ENCODE peak calls at places on chromosomes 6 and 20, in nine cellular contexts. N is neuronal stem cell; M is kidney; Q is effector memory CD4-positive, alpha-beta T cell; H is pancreas; K is ovary; F is SJSA1; L is HCT116; C is heart left ventricle. T is an unnamed sample. For H3K4me1, the result is how much of the 10 kb centered on the place peaks cover.

GRCh38 chr6:7568021-7568420 is 22.0 kb upstream of the SNRNP48 start:
- DNase-seq in N (no peak), Q (no peak), L (no peak), M (no peak), K (no peak), C (no peak), F (no peak), H (no peak), T (no peak)

GRCh38 chr6:113669641-113670040 is 187.5 kb upstream of the MARCKS start:
- DNase-seq in L (no peak), C (no peak), Q (no peak), F (no peak), N (no peak), K (no peak), M (no peak), H (no peak), T (no peak)

GRCh38 chr6:24403501-24403824 is 727 bp downstream of the MRS2 start:
- DNase-seq in H (no peak), L (no peak), N (no peak), C (no peak), Q (no peak), M (no peak), F (no peak), K (no peak), T (no peak)

GRCh38 chr6:78909391-78909790 is 42.0 kb downstream of the IRAK1BP1 start:
- DNase-seq in M (no peak), F (no peak), C (no peak), L (no peak), K (no peak), H (no peak), N (no peak), Q (no peak), T (peak)

GRCh38 chr6:52293067-52293466 is 8.5 kb upstream of the MCM3 start:
- DNase-seq in L (no peak), N (no peak), H (no peak), K (no peak), C (no peak), F (no peak), M (no peak), Q (no peak), T (no peak)

GRCh38 chr6:16764188-16764950 is 3.1 kb upstream of the ATXN1 start:
- DNase-seq in L (no peak), K (no peak), F (peak), Q (no peak), N (no peak), H (no peak), C (no peak), M (no peak), T (peak)

GRCh38 chr20:14219801-14220461 is 117.5 kb downstream of the FLRT3 start:
- DNase-seq in K (no peak), H (no peak), C (peak), M (no peak), Q (no peak), N (no peak), F (peak), L (peak), T (no peak)

GRCh38 chr6:34602318-34603111 is 46.4 kb upstream of the SPDEF start:
- DNase-seq in Q (no peak), F (no peak), C (no peak), L (no peak), N (no peak), M (no peak), H (no peak), K (no peak), T (no peak)

GRCh38 chr6:37731888-37732287 is 34.2 kb upstream of the MDGA1 start:
- DNase-seq in C (no peak), M (no peak), H (no peak), N (no peak), F (no peak), L (no peak), Q (no peak), K (no peak), T (no peak)

GRCh38 chr20:35281506-35282101 is 3.0 kb downstream of the EIF6 start:
- DNase-seq in Q (no peak), F (no peak), N (no peak), K (no peak), H (no peak), M (no peak), C (no peak), L (no peak), T (no peak)

GRCh38 chr20:5265339-5265985 is 51.3 kb downstream of the PROKR2 start:
- DNase-seq in N (no peak), L (no peak), C (no peak), M (no peak), H (no peak), F (no peak), K (no peak), Q (no peak), T (no peak)

GRCh38 chr6:41836660-41837052 is 49.2 kb downstream of the TOMM6 start:
- DNase-seq in L (no peak), K (no peak), Q (no peak), M (no peak), F (no peak), H (no peak), C (no peak), N (no peak), T (peak)

GRCh38 chr20:10547276-10548114 is 112.4 kb downstream of the SLX4IP start:
- DNase-seq in L (no peak), Q (no peak), F (no peak), N (no peak), M (no peak), C (no peak), K (no peak), H (no peak), T (no peak)

GRCh38 chr6:95795927-95796326 is 218.6 kb downstream of the MANEA start:
- DNase-seq in H (no peak), K (no peak), M (no peak), N (no peak), C (no peak), Q (no peak), F (no peak), L (no peak), T (no peak)

GRCh38 chr20:62508641-62509051 is 32.9 kb upstream of the GATA5 start:
- DNase-seq in M (no peak), C (no peak), N (no peak), K (no peak), L (no peak), H (no peak), F (no peak), Q (no peak), T (no peak)

GRCh38 chr20:44018684-44019637 is 104.3 kb downstream of the TOX2 start:
- DNase-seq in Q (no peak), F (no peak), M (no peak), C (no peak), K (no peak), N (no peak), H (no peak), L (no peak), T (no peak)

GRCh38 chr6:111871725-111872520 is 1.3 kb downstream of the FYN start:
- DNase-seq in K (peak), N (peak), H (no peak), F (peak), Q (peak), L (no peak), C (peak), M (peak), T (peak)

GRCh38 chr6:15402401-15403045 is 156.7 kb downstream of the JARID2 start:
- DNase-seq in H (no peak), M (no peak), Q (no peak), L (no peak), K (no peak), N (no peak), F (no peak), C (no peak), T (no peak)

GRCh38 chr6:36852481-36853147 is 13.4 kb upstream of the CPNE5 start:
- DNase-seq in K (no peak), L (no peak), Q (no peak), H (no peak), F (no peak), N (no peak), C (peak), M (no peak), T (peak)

GRCh38 chr6:30357678-30358339 is 12.9 kb downstream of the RPP21 start:
- DNase-seq in C (no peak), N (peak), K (no peak), L (peak), Q (peak), F (peak), H (no peak), M (no peak), T (peak)

GRCh38 chr6:35977308-35977707 is 47.1 kb downstream of the SLC26A8 start:
- DNase-seq in N (no peak), L (no peak), K (no peak), C (peak), H (no peak), M (no peak), Q (no peak), F (no peak), T (no peak)

GRCh38 chr6:20877008-20877937 is 343.0 kb downstream of the CDKAL1 start:
- DNase-seq in F (peak), K (peak), C (peak), M (peak), N (no peak), H (peak), L (peak), Q (no peak), T (peak)

GRCh38 chr6:158066161-158066781 is 84.6 kb downstream of the SYNJ2 start:
- DNase-seq in C (no peak), Q (no peak), H (no peak), N (no peak), M (peak), K (no peak), F (no peak), L (no peak), T (no peak)

GRCh38 chr20:41300383-41300782 is 17.1 kb downstream of the ZHX3 start:
- DNase-seq in F (no peak), C (no peak), Q (no peak), H (no peak), N (no peak), L (no peak), M (no peak), K (no peak), T (no peak)

GRCh38 chr6:107275330-107275865 is 160.1 kb upstream of the BEND3 start:
- DNase-seq in M (no peak), L (no peak), N (no peak), Q (no peak), C (peak), F (no peak), H (peak), K (no peak), T (no peak)

GRCh38 chr6:69232506-69233194 is 564.2 kb downstream of the LMBRD1 start:
- DNase-seq in L (no peak), N (peak), M (peak), H (peak), C (peak), F (peak), Q (no peak), K (peak), T (peak)

GRCh38 chr6:129105793-129106192 is 222.9 kb downstream of the LAMA2 start:
- DNase-seq in H (no peak), M (no peak), F (no peak), K (no peak), L (no peak), N (no peak), C (no peak), Q (no peak), T (no peak)

GRCh38 chr6:128516514-128516898 is 3.9 kb downstream of the PTPRK start:
- DNase-seq in K (no peak), H (no peak), N (no peak), C (no peak), M (no peak), F (no peak), L (no peak), Q (no peak), T (no peak)

GRCh38 chr6:34341481-34341971 is 50.9 kb downstream of the NUDT3 start:
- DNase-seq in K (no peak), Q (no peak), M (no peak), H (no peak), N (no peak), F (no peak), L (no peak), C (no peak), T (peak)

GRCh38 chr6:104548297-104548696 is 311.4 kb downstream of the HACE1 start:
- DNase-seq in H (no peak), C (no peak), L (no peak), F (no peak), Q (no peak), N (no peak), M (no peak), K (no peak), T (no peak)

GRCh38 chr6:37222125-37222967 is 35.2 kb upstream of the TBC1D22B start:
- DNase-seq in N (peak), C (peak), F (peak), L (peak), Q (peak), H (peak), M (peak), K (peak), T (peak)

GRCh38 chr6:166612471-166612881 is 14.6 kb downstream of the RPS6KA2 start:
- DNase-seq in Q (no peak), K (peak), N (no peak), C (no peak), M (no peak), L (no peak), H (no peak), F (no peak), T (no peak)

GRCh38 chr6:70739534-70739933 is 71.9 kb downstream of the SMAP1 start:
- DNase-seq in F (no peak), L (no peak), K (no peak), M (no peak), Q (no peak), N (no peak), H (no peak), C (no peak), T (no peak)

GRCh38 chr6:126372626-126373025 is 32.7 kb downstream of the CENPW start:
- DNase-seq in N (no peak), Q (no peak), K (no peak), C (no peak), F (no peak), H (no peak), M (no peak), L (no peak), T (peak)

GRCh38 chr6:106724848-106725247 is 95.5 kb downstream of the QRSL1 start:
- DNase-seq in H (no peak), L (no peak), F (no peak), M (no peak), C (no peak), Q (no peak), K (no peak), N (no peak), T (no peak)

GRCh38 chr6:12069891-12070529 is 57.9 kb downstream of the HIVEP1 start:
- DNase-seq in H (no peak), K (no peak), C (no peak), L (no peak), Q (no peak), M (no peak), N (no peak), F (no peak), T (no peak)

GRCh38 chr6:116390571-116390970 is 19.8 kb downstream of the DSE start:
- DNase-seq in N (no peak), C (no peak), F (no peak), L (no peak), K (no peak), H (no peak), Q (no peak), M (no peak), T (no peak)

GRCh38 chr6:159077123-159077522 is 32.3 kb upstream of the TAGAP start:
- DNase-seq in C (no peak), L (no peak), H (no peak), N (no peak), M (no peak), Q (no peak), F (no peak), K (no peak), T (peak)

GRCh38 chr6:5132741-5133140 is 47.6 kb downstream of the PPP1R3G start:
- DNase-seq in H (no peak), C (peak), F (no peak), L (no peak), K (peak), N (no peak), Q (no peak), M (peak), T (peak)
- H3K27ac ChIP-seq in H (no peak), C (peak), F (no peak), L (no peak), K (peak), N (peak), Q (no peak), M (no peak), T (peak)

GRCh38 chr6:3353939-3354338 is 95.2 kb downstream of the PSMG4 start:
- DNase-seq in H (no peak), C (no peak), Q (no peak), M (no peak), K (no peak), L (no peak), N (no peak), F (no peak), T (no peak)
- H3K4me1 ChIP-seq in H (half or more), C (under half), Q (under half), M (under half), K (under half), L (under half), N (half or more), F (under half), T (under half)

GRCh38 chr6:32838114-32838958 is at the start of gene TAP2:
- DNase-seq in H (peak), M (peak), L (peak), Q (peak), K (peak), C (peak), F (peak), N (peak), T (peak)
- H3K27ac ChIP-seq in H (peak), M (peak), L (peak), Q (peak), K (peak), C (peak), F (peak), N (peak), T (peak)

DNA sequence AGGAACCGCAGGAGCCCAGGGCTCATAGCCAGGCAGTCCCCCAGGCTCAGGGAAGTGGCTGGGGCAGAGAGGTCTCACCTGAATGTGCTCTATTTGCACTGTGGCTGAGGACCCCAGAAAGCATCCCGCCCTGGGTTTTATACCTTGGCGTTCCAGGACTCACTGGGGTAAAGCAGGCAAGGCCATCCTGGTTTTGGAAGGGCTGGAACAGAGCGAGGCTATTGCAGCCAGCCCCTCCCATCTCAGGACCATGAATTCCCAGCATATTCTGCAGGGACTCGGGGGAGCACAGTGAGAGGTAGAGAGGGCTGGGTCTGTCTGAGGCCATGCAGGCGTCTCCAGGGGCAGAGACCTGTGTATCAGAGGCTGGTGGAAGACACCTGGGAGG is 113.6 kb upstream of the AFDN start:
- DNase-seq in H (no peak), Q (no peak), C (no peak), N (no peak), M (no peak), L (no peak), K (no peak), F (no peak), T (no peak)
- H3K4me1 ChIP-seq in H (under half), Q (under half), C (under half), N (under half), M (under half), L (under half), K (under half), F (under half), T (under half)

DNA sequence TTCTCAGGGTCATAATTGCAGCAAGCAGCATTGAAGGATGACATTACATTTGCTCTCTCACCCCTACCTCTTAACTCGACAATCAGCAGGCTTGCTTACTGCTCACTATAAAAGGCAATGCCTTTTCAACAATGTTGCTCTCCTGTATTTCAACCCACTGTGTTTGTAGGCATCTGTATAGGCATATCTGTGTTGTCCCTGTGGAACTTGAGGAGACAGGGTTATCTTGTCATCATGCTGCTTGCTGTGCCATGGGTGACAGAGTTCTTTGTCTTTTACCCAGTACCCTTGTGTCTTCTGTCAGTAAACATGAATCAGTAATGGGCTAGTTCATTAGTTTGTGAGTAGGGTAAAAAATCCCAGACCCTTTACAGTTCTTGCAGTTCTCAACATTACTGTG is 25.1 kb downstream of the PHF3 start:
- DNase-seq in L (no peak), K (no peak), F (no peak), M (no peak), H (no peak), N (no peak), C (no peak), Q (no peak), T (no peak)
- H3K27ac ChIP-seq in L (no peak), K (no peak), F (no peak), M (no peak), H (no peak), N (no peak), C (no peak), Q (no peak), T (no peak)

DNA sequence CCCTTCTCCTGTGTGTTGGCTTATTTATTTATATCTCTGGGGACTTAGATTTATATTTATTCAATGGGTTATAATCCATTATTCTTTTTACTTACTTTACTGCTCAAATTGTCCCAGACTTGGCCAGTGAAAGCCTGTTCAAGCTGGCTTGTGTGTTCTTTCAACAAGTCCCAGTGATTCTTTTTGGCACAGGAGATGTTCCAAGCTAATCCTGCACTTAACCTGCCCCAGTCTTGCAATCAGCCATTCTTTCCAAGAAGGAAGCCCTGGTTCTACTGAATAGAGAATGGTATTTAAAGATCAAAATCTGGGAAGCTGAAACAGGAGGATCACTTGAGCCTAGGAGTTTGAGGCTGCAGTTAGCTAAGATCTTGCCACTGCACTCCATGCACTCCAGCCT is 26.7 kb downstream of the GCNT2 start:
- DNase-seq in F (no peak), N (no peak), H (no peak), Q (no peak), K (no peak), C (no peak), M (no peak), L (no peak), T (no peak)
- H3K4me1 ChIP-seq in F (under half), N (under half), H (under half), Q (under half), K (under half), C (under half), M (under half), L (under half), T (under half)

T was measured in fibroblast of lung.